ENCODE peak calls at places on chromosomes 4 and X, in four cellular contexts. T, C, O and J are unnamed samples. For H3K4me1 and H3K27me3, the result is how much of the 10 kb centered on the place peaks cover.

GRCh38 chrX:104310084-104310483 is 55.4 kb upstream of the ESX1 start:
- DNase-seq in T (no peak), C (no peak), O (peak), J (no peak)

GRCh38 chrX:10811093-10811492 is 190.7 kb upstream of the MID1 start:
- DNase-seq in O (no peak), C (no peak), T (no peak), J (no peak)

GRCh38 chrX:49762175-49762704 is 66.5 kb upstream of the PAGE1 start:
- DNase-seq in C (no peak), O (no peak), T (no peak), J (no peak)

GRCh38 chr4:104589264-104589868 is 94.7 kb upstream of the CXXC4 start:
- DNase-seq in T (no peak), C (no peak), O (no peak), J (no peak)

GRCh38 chr4:149404143-149404542 is 411.5 kb downstream of the IQCM start:
- DNase-seq in T (no peak), C (no peak), O (no peak), J (no peak)

GRCh38 chr4:48223633-48224295 is 45.9 kb downstream of the TEC start:
- DNase-seq in C (no peak), O (peak), T (no peak), J (no peak)

GRCh38 chr4:137417676-137418075 is 114.6 kb downstream of the PCDH18 start:
- DNase-seq in O (no peak), C (no peak), T (no peak), J (no peak)

GRCh38 chr4:104726002-104726401 is 231.3 kb upstream of the CXXC4 start:
- DNase-seq in T (no peak), C (no peak), O (no peak), J (no peak)

GRCh38 chrX:18129694-18130093 is 91.0 kb downstream of the BEND2 start:
- DNase-seq in T (no peak), O (no peak), C (no peak), J (no peak)

GRCh38 chr4:107897823-107898222 is 33.5 kb upstream of the CYP2U1 start:
- DNase-seq in T (no peak), O (no peak), C (no peak), J (no peak)

GRCh38 chrX:14064632-14065432 is 35.1 kb upstream of the GEMIN8 start:
- DNase-seq in C (no peak), O (peak), T (no peak), J (peak)

GRCh38 chrX:45900751-45901150 is 644.5 kb downstream of the ZNF674 start:
- DNase-seq in C (no peak), T (no peak), O (no peak), J (no peak)

GRCh38 chr4:57137261-57137660 is 27.1 kb upstream of the IGFBP7 start:
- DNase-seq in O (no peak), C (no peak), T (no peak), J (no peak)

GRCh38 chr4:179597301-179597700 is 2155.1 kb upstream of the AGA start:
- DNase-seq in T (no peak), O (no peak), C (no peak), J (no peak)

GRCh38 chr4:38236003-38236402 is 275.8 kb downstream of the PTTG2 start:
- DNase-seq in C (no peak), O (no peak), T (no peak), J (no peak)

GRCh38 chr4:183968502-183968901 is 63.4 kb downstream of the STOX2 start:
- DNase-seq in T (no peak), C (no peak), O (no peak), J (no peak)

GRCh38 chrX:7202206-7202605 is 54.3 kb upstream of the PUDP start:
- DNase-seq in T (no peak), C (no peak), O (peak), J (no peak)

GRCh38 chr4:80271806-80272205 is 5.3 kb downstream of the FGF5 start:
- DNase-seq in O (no peak), C (no peak), T (no peak), J (no peak)

GRCh38 chr4:188178276-188178675 is 39.0 kb downstream of the TRIML1 start:
- DNase-seq in O (peak), C (no peak), T (no peak), J (no peak)

GRCh38 chr4:165476214-165477098 is 97.6 kb downstream of the CPE start:
- DNase-seq in O (peak), C (no peak), T (no peak), J (no peak)

GRCh38 chr4:152536545-152537182 is 772 bp upstream of the FBXW7 start:
- DNase-seq in O (peak), C (no peak), T (no peak), J (peak)

GRCh38 chr4:85929926-85930325 is 429.9 kb downstream of the MAPK10 start:
- DNase-seq in T (no peak), O (no peak), C (no peak), J (peak)

GRCh38 chr4:56768772-56769171 is 52.7 kb downstream of the SPINK2 start:
- DNase-seq in T (no peak), C (no peak), O (no peak), J (peak)

GRCh38 chr4:82984459-82984858 is 26.2 kb downstream of the LIN54 start:
- DNase-seq in C (no peak), O (no peak), T (peak), J (no peak)

GRCh38 chr4:47475411-47475810 is 9.7 kb upstream of the ATP10D start:
- DNase-seq in C (no peak), T (no peak), O (no peak), J (no peak)

GRCh38 chr4:165454426-165454825 is 75.6 kb downstream of the CPE start:
- DNase-seq in C (no peak), O (no peak), T (no peak), J (no peak)

GRCh38 chrX:66053414-66053813 is 13.5 kb upstream of the VSIG4 start:
- DNase-seq in O (no peak), T (no peak), C (no peak), J (no peak)

GRCh38 chr4:5160668-5161067 is 109.4 kb downstream of the STK32B start:
- DNase-seq in T (no peak), O (no peak), C (no peak), J (no peak)

GRCh38 chr4:47668810-47669408 is 169.0 kb downstream of the CORIN start:
- DNase-seq in C (no peak), O (no peak), T (peak), J (no peak)

GRCh38 chrX:148540114-148540513 is 39.7 kb downstream of the AFF2 start:
- DNase-seq in T (no peak), O (no peak), C (no peak), J (no peak)

GRCh38 chrX:148538582-148538981 is 38.2 kb downstream of the AFF2 start:
- DNase-seq in T (no peak), O (no peak), C (no peak), J (no peak)

GRCh38 chrX:148537556-148538182 is 37.3 kb downstream of the AFF2 start:
- DNase-seq in O (no peak), T (no peak), C (no peak), J (no peak)

GRCh38 chrX:148542481-148543255 is 42.3 kb downstream of the AFF2 start:
- DNase-seq in T (no peak), O (no peak), C (no peak), J (no peak)

GRCh38 chrX:148541461-148541983 is 41.1 kb downstream of the AFF2 start:
- DNase-seq in O (no peak), T (no peak), C (no peak), J (no peak)
- H3K4me1 ChIP-seq in O (under half), T (under half), C (under half), J (under half)

GRCh38 chrX:68842351-68842750 is 13.5 kb downstream of the EFNB1 start:
- DNase-seq in C (no peak), T (no peak), O (no peak), J (peak)

GRCh38 chrX:68841251-68842049 is 12.6 kb downstream of the EFNB1 start:
- DNase-seq in C (no peak), T (no peak), O (no peak), J (peak)

GRCh38 chrX:68838571-68838910 is 9.7 kb downstream of the EFNB1 start:
- DNase-seq in C (peak), T (no peak), O (no peak), J (no peak)

GRCh38 chrX:68839771-68840170 is 10.9 kb downstream of the EFNB1 start:
- DNase-seq in T (no peak), C (no peak), O (no peak), J (no peak)

GRCh38 chrX:68840256-68840655 is 11.4 kb downstream of the EFNB1 start:
- DNase-seq in O (no peak), T (no peak), C (no peak), J (peak)
- TF ChIP-seq CTCF in O (no peak), T (no peak), C (no peak), J (no peak)

GRCh38 chr4:683247-683897 is 5.6 kb downstream of the SLC49A3 start:
- DNase-seq in T (no peak), C (no peak), O (no peak), J (no peak)
- H3K27me3 ChIP-seq in T (under half), C (under half), O (under half), J (under half)

DNA sequence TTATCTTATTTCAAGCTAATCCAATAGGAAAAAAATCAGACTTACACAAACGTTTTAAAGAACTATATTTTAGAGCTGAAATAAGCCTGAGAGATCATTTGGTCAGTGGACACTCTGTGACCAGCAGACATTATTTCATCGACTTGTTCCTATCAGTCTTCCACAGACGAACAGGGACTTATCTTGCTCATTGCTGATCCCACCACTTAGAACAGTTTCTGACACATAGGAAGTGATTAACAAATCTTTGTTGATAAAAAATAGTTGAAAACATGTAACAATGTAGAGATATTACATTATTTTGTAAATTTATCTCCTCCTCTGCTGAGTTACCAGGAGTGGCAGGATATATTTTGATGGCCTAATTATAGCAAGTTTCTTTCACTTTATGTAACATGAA is 65.8 kb downstream of the TAPT1 start:
- DNase-seq in O (no peak), C (no peak), T (no peak), J (no peak)
- H3K4me1 ChIP-seq in O (under half), C (under half), T (under half), J (under half)

GRCh38 chrX:42616981-42617380 is 161.0 kb downstream of the PPP1R2C start:
- DNase-seq in T (no peak), O (no peak), C (no peak), J (no peak)

GRCh38 chrX:42619068-42619467 is 158.9 kb downstream of the PPP1R2C start:
- DNase-seq in O (no peak), T (no peak), C (no peak), J (no peak)

DNA sequence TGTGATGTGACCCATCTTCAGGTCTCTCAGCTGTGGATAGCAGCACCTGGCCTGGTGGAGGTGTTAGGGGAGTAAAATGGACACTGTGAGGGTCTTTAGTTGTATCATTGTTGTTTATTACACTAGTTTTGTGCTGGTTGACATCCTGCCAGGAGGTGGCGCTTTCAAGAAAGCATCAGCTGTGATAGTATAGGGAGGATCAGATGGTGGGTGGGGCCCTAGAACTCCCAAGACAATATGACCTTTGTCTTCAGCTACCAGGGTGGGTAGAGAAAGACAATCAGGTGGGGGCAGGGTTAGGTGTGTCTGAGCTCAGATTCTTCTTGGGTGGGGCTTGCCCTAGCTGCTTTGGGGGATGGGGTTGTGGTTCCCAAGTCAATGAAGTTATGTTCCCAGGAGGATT is 162.8 kb downstream of the PPP1R2C start:
- DNase-seq in C (no peak), O (no peak), T (peak), J (peak)
- TF ChIP-seq CTCF in C (no peak), O (no peak), T (no peak), J (peak)

GRCh38 chrX:132744470-132744869 is 214.0 kb downstream of the HS6ST2 start:
- DNase-seq in C (no peak), O (no peak), T (no peak), J (no peak)
- H3K27me3 ChIP-seq in C (under half), O (under half), T (under half), J (under half)

DNA sequence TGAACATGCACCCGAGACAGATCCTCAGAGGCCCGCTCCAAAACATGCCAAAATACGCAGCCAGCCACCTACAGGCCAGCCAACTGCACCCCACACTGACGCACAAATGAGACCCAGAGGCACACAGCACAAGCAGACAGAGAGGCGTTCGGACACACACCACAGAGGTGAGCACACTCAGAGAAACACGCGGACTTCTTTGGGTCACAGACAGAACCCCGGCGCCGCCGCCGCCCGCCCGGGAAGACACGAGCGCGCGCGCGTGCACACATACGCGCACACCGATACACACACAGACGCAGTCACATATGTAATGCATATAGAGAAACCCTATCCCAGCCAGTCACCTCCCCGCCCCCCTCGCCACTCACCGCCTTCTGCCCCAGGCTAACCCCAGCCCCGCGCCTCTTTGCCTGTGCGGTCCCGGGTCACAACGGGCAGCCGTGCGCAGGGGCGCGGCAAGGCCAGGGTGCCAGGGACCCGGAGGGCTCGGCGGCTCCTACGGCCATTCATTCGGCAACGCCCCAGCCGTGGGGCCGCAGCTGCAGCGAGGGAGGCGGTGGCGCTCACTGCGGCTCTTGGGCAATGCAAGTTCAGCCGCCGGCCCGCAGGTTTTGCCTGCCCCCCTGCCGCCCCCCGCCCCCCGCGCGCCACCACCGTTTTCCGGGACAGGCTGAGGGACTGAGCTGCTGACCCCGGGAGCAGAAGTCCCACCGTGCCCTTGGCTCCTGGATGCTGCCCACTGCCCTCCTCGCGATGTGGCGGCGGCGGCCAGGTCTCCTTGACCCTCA is 532 bp downstream of the SEPTIN6 start:
- DNase-seq in C (peak), T (peak), O (no peak), J (peak)
- H3K4me1 ChIP-seq in C (under half), T (under half), O (under half), J (under half)